ENCODE peak calls at places on chromosomes 12 and 14, in ten cellular contexts. One of them, this sample, is unnamed. For H3K4me1, the result is how much of the 10 kb centered on the place peaks cover.

GRCh38 chr14:68843471-68844209 is 50.8 kb upstream of the ZFP36L1 start:
- DNase-seq in cardiac muscle cell: peak
- DNase-seq in endothelial cell of umbilical vein: peak
- DNase-seq in sigmoid colon: peak
- DNase-seq in IMR-90: peak
- DNase-seq in H9: peak
- DNase-seq in lung: peak
- DNase-seq in right lobe of liver: peak
- DNase-seq in pancreas: peak
- DNase-seq in transverse colon: peak
- DNase-seq in this sample: peak

GRCh38 chr12:69070319-69071090 is 137.5 kb upstream of the CPM start:
- DNase-seq in endothelial cell of umbilical vein: peak
- DNase-seq in sigmoid colon: peak
- DNase-seq in transverse colon: peak
- DNase-seq in H9: peak
- DNase-seq in lung: peak
- DNase-seq in right lobe of liver: peak
- DNase-seq in cardiac muscle cell: peak
- DNase-seq in IMR-90: peak
- DNase-seq in pancreas: no peak
- DNase-seq in this sample: peak

GRCh38 chr12:69904761-69905160 is 79.7 kb downstream of the MYRFL start:
- DNase-seq in endothelial cell of umbilical vein: no peak
- DNase-seq in sigmoid colon: no peak
- DNase-seq in right lobe of liver: no peak
- DNase-seq in cardiac muscle cell: peak
- DNase-seq in transverse colon: no peak
- DNase-seq in lung: no peak
- DNase-seq in IMR-90: peak
- DNase-seq in H9: no peak
- DNase-seq in pancreas: no peak
- DNase-seq in this sample: no peak

GRCh38 chr14:95025941-95026340 is 131.4 kb downstream of the DICER1 start:
- DNase-seq in sigmoid colon: peak
- DNase-seq in endothelial cell of umbilical vein: no peak
- DNase-seq in cardiac muscle cell: no peak
- DNase-seq in transverse colon: no peak
- DNase-seq in IMR-90: no peak
- DNase-seq in lung: peak
- DNase-seq in right lobe of liver: no peak
- DNase-seq in pancreas: peak
- DNase-seq in H9: no peak
- DNase-seq in this sample: no peak

GRCh38 chr14:35766700-35767082 is 42.4 kb downstream of the RALGAPA1 start:
- DNase-seq in lung: no peak
- DNase-seq in right lobe of liver: no peak
- DNase-seq in cardiac muscle cell: no peak
- DNase-seq in IMR-90: peak
- DNase-seq in sigmoid colon: no peak
- DNase-seq in endothelial cell of umbilical vein: no peak
- DNase-seq in H9: no peak
- DNase-seq in pancreas: no peak
- DNase-seq in transverse colon: no peak
- DNase-seq in this sample: no peak

GRCh38 chr14:104285483-104285790 is 147.1 kb downstream of the KIF26A start:
- DNase-seq in lung: no peak
- DNase-seq in pancreas: no peak
- DNase-seq in sigmoid colon: peak
- DNase-seq in endothelial cell of umbilical vein: no peak
- DNase-seq in cardiac muscle cell: no peak
- DNase-seq in right lobe of liver: peak
- DNase-seq in IMR-90: no peak
- DNase-seq in transverse colon: no peak
- DNase-seq in H9: no peak
- DNase-seq in this sample: no peak

GRCh38 chr12:90909069-90909676 is 45.8 kb downstream of the CCER1 start:
- DNase-seq in endothelial cell of umbilical vein: peak
- DNase-seq in lung: no peak
- DNase-seq in cardiac muscle cell: peak
- DNase-seq in IMR-90: peak
- DNase-seq in H9: peak
- DNase-seq in sigmoid colon: no peak
- DNase-seq in pancreas: no peak
- DNase-seq in transverse colon: no peak
- DNase-seq in right lobe of liver: no peak
- DNase-seq in this sample: peak

GRCh38 chr14:69531135-69531534 is 43.5 kb downstream of the CCDC177 start:
- DNase-seq in cardiac muscle cell: no peak
- DNase-seq in right lobe of liver: no peak
- DNase-seq in endothelial cell of umbilical vein: no peak
- DNase-seq in sigmoid colon: no peak
- DNase-seq in pancreas: no peak
- DNase-seq in lung: no peak
- DNase-seq in IMR-90: no peak
- DNase-seq in transverse colon: no peak
- DNase-seq in H9: no peak
- DNase-seq in this sample: no peak

GRCh38 chr12:96136129-96136528 is 58.0 kb upstream of the ELK3 start:
- DNase-seq in lung: no peak
- DNase-seq in cardiac muscle cell: peak
- DNase-seq in transverse colon: no peak
- DNase-seq in right lobe of liver: no peak
- DNase-seq in endothelial cell of umbilical vein: peak
- DNase-seq in H9: no peak
- DNase-seq in IMR-90: peak
- DNase-seq in pancreas: no peak
- DNase-seq in sigmoid colon: no peak
- DNase-seq in this sample: no peak

GRCh38 chr14:73295198-73295796 is 58.0 kb downstream of the PAPLN start:
- DNase-seq in cardiac muscle cell: peak
- DNase-seq in transverse colon: no peak
- DNase-seq in IMR-90: peak
- DNase-seq in pancreas: no peak
- DNase-seq in right lobe of liver: no peak
- DNase-seq in H9: no peak
- DNase-seq in sigmoid colon: no peak
- DNase-seq in lung: no peak
- DNase-seq in endothelial cell of umbilical vein: peak
- DNase-seq in this sample: peak

GRCh38 chr14:91352101-91352500 is 65.5 kb downstream of the CCDC88C start:
- DNase-seq in cardiac muscle cell: peak
- DNase-seq in endothelial cell of umbilical vein: no peak
- DNase-seq in pancreas: no peak
- DNase-seq in sigmoid colon: peak
- DNase-seq in H9: no peak
- DNase-seq in transverse colon: no peak
- DNase-seq in IMR-90: no peak
- DNase-seq in lung: peak
- DNase-seq in right lobe of liver: no peak
- DNase-seq in this sample: no peak

GRCh38 chr14:32457213-32457920 is 128.3 kb downstream of the AKAP6 start:
- DNase-seq in H9: no peak
- DNase-seq in IMR-90: peak
- DNase-seq in pancreas: no peak
- DNase-seq in cardiac muscle cell: peak
- DNase-seq in endothelial cell of umbilical vein: no peak
- DNase-seq in lung: no peak
- DNase-seq in transverse colon: peak
- DNase-seq in right lobe of liver: no peak
- DNase-seq in sigmoid colon: peak
- DNase-seq in this sample: no peak

GRCh38 chr12:26434299-26434915 is 239.0 kb downstream of the SSPN start:
- DNase-seq in IMR-90: peak
- DNase-seq in cardiac muscle cell: peak
- DNase-seq in right lobe of liver: no peak
- DNase-seq in sigmoid colon: no peak
- DNase-seq in H9: peak
- DNase-seq in transverse colon: peak
- DNase-seq in lung: no peak
- DNase-seq in pancreas: no peak
- DNase-seq in endothelial cell of umbilical vein: peak
- DNase-seq in this sample: peak

GRCh38 chr12:131787143-131787660 is 41.0 kb upstream of the MMP17 start:
- DNase-seq in endothelial cell of umbilical vein: no peak
- DNase-seq in IMR-90: no peak
- DNase-seq in sigmoid colon: no peak
- DNase-seq in H9: no peak
- DNase-seq in pancreas: no peak
- DNase-seq in cardiac muscle cell: no peak
- DNase-seq in right lobe of liver: no peak
- DNase-seq in transverse colon: no peak
- DNase-seq in lung: no peak
- DNase-seq in this sample: no peak
- H3K4me1 ChIP-seq in endothelial cell of umbilical vein: under half
- H3K4me1 ChIP-seq in IMR-90: under half
- H3K4me1 ChIP-seq in sigmoid colon: under half
- H3K4me1 ChIP-seq in H9: under half
- H3K4me1 ChIP-seq in pancreas: under half
- H3K4me1 ChIP-seq in cardiac muscle cell: under half
- H3K4me1 ChIP-seq in right lobe of liver: under half
- H3K4me1 ChIP-seq in transverse colon: under half
- H3K4me1 ChIP-seq in lung: under half
- H3K4me1 ChIP-seq in this sample: under half

GRCh38 chr14:30005114-30005698 is 77.6 kb upstream of the PRKD1 start:
- DNase-seq in pancreas: no peak
- DNase-seq in transverse colon: no peak
- DNase-seq in IMR-90: peak
- DNase-seq in endothelial cell of umbilical vein: peak
- DNase-seq in H9: no peak
- DNase-seq in lung: no peak
- DNase-seq in cardiac muscle cell: peak
- DNase-seq in sigmoid colon: no peak
- DNase-seq in right lobe of liver: no peak
- DNase-seq in this sample: peak
- TF ChIP-seq CTCF in pancreas: peak
- TF ChIP-seq CTCF in transverse colon: peak
- TF ChIP-seq CTCF in IMR-90: peak
- TF ChIP-seq CTCF in endothelial cell of umbilical vein: peak
- TF ChIP-seq CTCF in H9: peak
- TF ChIP-seq CTCF in lung: peak
- TF ChIP-seq CTCF in cardiac muscle cell: peak
- TF ChIP-seq CTCF in sigmoid colon: peak
- TF ChIP-seq CTCF in right lobe of liver: peak
- TF ChIP-seq CTCF in this sample: peak

GRCh38 chr14:54674342-54674741 is 107.4 kb downstream of the SAMD4A start:
- DNase-seq in H9: no peak
- DNase-seq in right lobe of liver: no peak
- DNase-seq in endothelial cell of umbilical vein: no peak
- DNase-seq in lung: no peak
- DNase-seq in cardiac muscle cell: no peak
- DNase-seq in sigmoid colon: no peak
- DNase-seq in IMR-90: no peak
- DNase-seq in transverse colon: no peak
- DNase-seq in pancreas: no peak
- DNase-seq in this sample: no peak

GRCh38 chr14:54671537-54671936 is 104.6 kb downstream of the SAMD4A start:
- DNase-seq in sigmoid colon: no peak
- DNase-seq in cardiac muscle cell: no peak
- DNase-seq in H9: no peak
- DNase-seq in endothelial cell of umbilical vein: no peak
- DNase-seq in right lobe of liver: no peak
- DNase-seq in lung: no peak
- DNase-seq in pancreas: no peak
- DNase-seq in IMR-90: no peak
- DNase-seq in transverse colon: no peak
- DNase-seq in this sample: no peak

GRCh38 chr14:54672688-54673087 is 105.8 kb downstream of the SAMD4A start:
- DNase-seq in endothelial cell of umbilical vein: no peak
- DNase-seq in transverse colon: no peak
- DNase-seq in lung: no peak
- DNase-seq in H9: no peak
- DNase-seq in pancreas: no peak
- DNase-seq in right lobe of liver: no peak
- DNase-seq in sigmoid colon: no peak
- DNase-seq in cardiac muscle cell: no peak
- DNase-seq in IMR-90: no peak
- DNase-seq in this sample: no peak

GRCh38 chr14:54673193-54674121 is 106.5 kb downstream of the SAMD4A start:
- DNase-seq in lung: no peak
- DNase-seq in IMR-90: peak
- DNase-seq in sigmoid colon: peak
- DNase-seq in pancreas: no peak
- DNase-seq in H9: no peak
- DNase-seq in cardiac muscle cell: no peak
- DNase-seq in endothelial cell of umbilical vein: no peak
- DNase-seq in transverse colon: no peak
- DNase-seq in right lobe of liver: no peak
- DNase-seq in this sample: no peak

DNA sequence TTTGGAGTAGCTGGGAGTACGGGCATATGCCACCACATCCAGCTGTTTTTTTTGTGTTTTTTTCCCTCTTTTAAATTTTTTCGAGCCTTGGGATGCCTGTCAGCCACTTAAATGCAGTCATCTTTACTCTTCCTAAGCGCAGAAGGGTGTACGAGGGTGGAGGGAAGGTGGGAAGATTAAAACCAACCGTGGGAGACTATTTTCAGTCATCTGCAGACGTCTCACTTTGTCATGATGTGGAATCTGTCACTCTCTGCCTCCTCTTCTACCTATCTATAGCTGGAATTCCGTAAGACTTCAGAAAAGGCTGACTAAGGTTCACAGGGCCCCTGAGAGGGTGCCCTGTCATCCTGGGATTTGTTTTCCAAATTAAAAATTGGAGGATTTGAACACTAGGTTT is 105.3 kb downstream of the SAMD4A start:
- DNase-seq in pancreas: no peak
- DNase-seq in transverse colon: no peak
- DNase-seq in lung: no peak
- DNase-seq in cardiac muscle cell: no peak
- DNase-seq in sigmoid colon: no peak
- DNase-seq in right lobe of liver: no peak
- DNase-seq in H9: no peak
- DNase-seq in endothelial cell of umbilical vein: no peak
- DNase-seq in IMR-90: no peak
- DNase-seq in this sample: no peak
- H3K4me1 ChIP-seq in pancreas: under half
- H3K4me1 ChIP-seq in transverse colon: under half
- H3K4me1 ChIP-seq in lung: under half
- H3K4me1 ChIP-seq in cardiac muscle cell: half or more
- H3K4me1 ChIP-seq in sigmoid colon: half or more
- H3K4me1 ChIP-seq in right lobe of liver: under half
- H3K4me1 ChIP-seq in H9: under half
- H3K4me1 ChIP-seq in endothelial cell of umbilical vein: under half
- H3K4me1 ChIP-seq in IMR-90: under half
- H3K4me1 ChIP-seq in this sample: half or more

DNA sequence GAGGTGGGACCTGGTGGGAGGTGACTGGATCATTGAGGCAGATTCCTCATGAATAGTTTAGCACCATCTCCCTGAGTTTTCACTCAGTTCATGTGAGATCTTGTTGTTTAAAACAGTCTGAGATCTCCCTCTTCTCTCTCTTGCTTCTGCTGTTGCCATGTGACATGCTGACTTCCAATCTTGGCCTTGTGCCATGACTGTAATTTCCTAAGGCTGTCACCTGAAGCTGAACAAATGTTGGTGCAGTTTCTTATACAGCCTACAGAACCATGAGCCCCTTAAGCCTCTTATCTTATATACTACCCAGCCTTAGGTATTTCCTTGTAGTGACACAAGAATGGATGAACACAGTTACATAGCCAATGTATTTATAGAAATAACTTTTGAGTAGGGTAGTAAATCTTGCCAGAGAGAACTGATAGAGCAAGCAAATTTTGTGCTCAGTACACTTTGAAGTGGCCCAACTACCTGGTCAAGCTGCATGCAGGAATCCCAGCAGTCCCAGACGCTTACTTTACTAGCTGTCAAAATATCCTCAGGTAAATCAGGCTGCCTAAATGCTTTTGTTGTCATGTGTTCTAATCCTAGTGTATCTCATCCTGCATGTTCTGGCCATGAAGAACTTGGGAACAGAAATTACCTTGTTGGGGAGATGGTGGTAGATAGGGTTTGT is 445.6 kb upstream of the MIS18BP1 start:
- DNase-seq in pancreas: no peak
- DNase-seq in H9: no peak
- DNase-seq in sigmoid colon: no peak
- DNase-seq in transverse colon: peak
- DNase-seq in lung: no peak
- DNase-seq in IMR-90: no peak
- DNase-seq in right lobe of liver: no peak
- DNase-seq in cardiac muscle cell: no peak
- DNase-seq in endothelial cell of umbilical vein: peak
- DNase-seq in this sample: no peak
- TF ChIP-seq CTCF in pancreas: no peak
- TF ChIP-seq CTCF in H9: no peak
- TF ChIP-seq CTCF in sigmoid colon: no peak
- TF ChIP-seq CTCF in transverse colon: no peak
- TF ChIP-seq CTCF in lung: no peak
- TF ChIP-seq CTCF in IMR-90: no peak
- TF ChIP-seq CTCF in right lobe of liver: no peak
- TF ChIP-seq CTCF in cardiac muscle cell: no peak
- TF ChIP-seq CTCF in endothelial cell of umbilical vein: no peak
- TF ChIP-seq CTCF in this sample: no peak

This sample was measured in PC-3.